ENCODE peak calls at places on chromosomes 11 and 22, in five cellular contexts. N, X, E, V and D are unnamed samples.

GRCh38 chr11:2143652-2144548 is 4.7 kb upstream of the IGF2 start:
- DNase-seq in N (no peak), X (no peak), E (no peak), V (no peak), D (no peak)

GRCh38 chr11:1604181-1604580 is 4.1 kb downstream of the KRTAP5-3 start:
- DNase-seq in N (no peak), X (no peak), E (no peak), V (peak; percentile 68), D (no peak)

GRCh38 chr11:41010361-41011050 is 448.9 kb downstream of the LRRC4C start:
- DNase-seq in N (no peak), X (no peak), E (no peak), V (no peak), D (no peak)

GRCh38 chr11:44268073-44268806 is 41.7 kb downstream of the ALX4 start:
- DNase-seq in N (no peak), X (no peak), E (no peak), V (peak; percentile 28), D (no peak)

GRCh38 chr22:23058063-23058462 is 12.3 kb upstream of the GNAZ start:
- DNase-seq in N (no peak), X (no peak), E (no peak), V (no peak), D (peak; percentile 3)

GRCh38 chr11:110951609-110952008 is 239.4 kb upstream of the ARHGAP20 start:
- DNase-seq in N (no peak), X (no peak), E (no peak), V (no peak), D (no peak)

GRCh38 chr11:129061466-129062194 is 119.0 kb upstream of the TP53AIP1 start:
- DNase-seq in N (no peak), X (peak; percentile 82), E (no peak), V (no peak), D (no peak)

GRCh38 chr11:67163006-67163405 is 43.9 kb downstream of the KDM2A start:
- DNase-seq in N (no peak), X (no peak), E (no peak), V (no peak), D (no peak)

GRCh38 chr22:20779014-20779812 is 5.3 kb downstream of the SERPIND1 start:
- DNase-seq in N (no peak), X (no peak), E (no peak), V (no peak), D (no peak)

GRCh38 chr22:33325232-33326004 is 267.2 kb upstream of the SYN3 start:
- DNase-seq in N (no peak), X (no peak), E (no peak), V (no peak), D (no peak)

GRCh38 chr22:25365491-25366261 is 146.2 kb downstream of the CRYBB2 start:
- DNase-seq in N (no peak), X (no peak), E (no peak), V (peak; percentile 77), D (no peak)

GRCh38 chr11:13772223-13773046 is 104.0 kb downstream of the FAR1 start:
- DNase-seq in N (peak; percentile 43), X (peak; percentile 28), E (peak; percentile 58), V (no peak), D (no peak)

GRCh38 chr11:122697636-122698167 is 42.2 kb downstream of the UBASH3B start:
- DNase-seq in N (no peak), X (no peak), E (no peak), V (no peak), D (no peak)

GRCh38 chr11:111230122-111230465 is 15.4 kb upstream of the POU2AF2 start:
- DNase-seq in N (no peak), X (no peak), E (no peak), V (no peak), D (no peak)

GRCh38 chr22:44191036-44191454 is 10.3 kb downstream of the PARVG start:
- DNase-seq in N (no peak), X (no peak), E (no peak), V (no peak), D (no peak)

GRCh38 chr11:68040957-68041591 is 2.2 kb downstream of the TCIRG1 start:
- DNase-seq in N (no peak), X (no peak), E (no peak), V (peak; percentile 84), D (no peak)

GRCh38 chr22:39182478-39183030 is 30.1 kb upstream of the CBX7 start:
- DNase-seq in N (no peak), X (no peak), E (no peak), V (peak; percentile 38), D (no peak)

GRCh38 chr11:1727088-1727690 is 23.2 kb downstream of the IFITM10 start:
- DNase-seq in N (no peak), X (no peak), E (no peak), V (no peak), D (no peak)

GRCh38 chr22:42919199-42919598 is 62.1 kb upstream of the ARFGAP3 start:
- DNase-seq in N (no peak), X (no peak), E (peak; percentile 59), V (no peak), D (no peak)

GRCh38 chr11:70500076-70500847 is 101.9 kb downstream of the CTTN start:
- DNase-seq in N (no peak), X (no peak), E (no peak), V (peak; percentile 62), D (no peak)

GRCh38 chr22:44188986-44189630 is 8.4 kb downstream of the PARVG start:
- DNase-seq in N (no peak), X (no peak), E (no peak), V (peak; percentile 81), D (no peak)

GRCh38 chr11:92473736-92474135 is 249.1 kb downstream of the FAT3 start:
- DNase-seq in N (no peak), X (peak; percentile 14), E (no peak), V (no peak), D (no peak)

GRCh38 chr11:73894725-73895335 is 18.0 kb downstream of the PAAF1 start:
- DNase-seq in N (no peak), X (no peak), E (no peak), V (no peak), D (no peak)

GRCh38 chr11:57424802-57425564 is 1.9 kb downstream of the SLC43A3 start:
- DNase-seq in N (peak; percentile 89), X (peak; percentile 87), E (peak; percentile 20), V (peak; percentile 87), D (peak; percentile 69)
- H3K4me3 ChIP-seq in N (no peak overlapping the region), X (peak overlapping the region; percentile 3), E (peak overlapping the region; percentile 21), V (peak overlapping the region; percentile 58), D (no peak overlapping the region)

GRCh38 chr11:100910808-100911207 is 218.8 kb downstream of the PGR start:
- DNase-seq in N (no peak), X (no peak), E (no peak), V (no peak), D (no peak)
- H3K4me3 ChIP-seq in N (no peak overlapping the region), X (no peak overlapping the region), E (no peak overlapping the region), V (no peak overlapping the region), D (no peak overlapping the region)

GRCh38 chr11:124875401-124875800 is 10.2 kb downstream of the ROBO3 start:
- DNase-seq in N (no peak), X (no peak), E (no peak), V (peak; percentile 79), D (no peak)
- H3K4me3 ChIP-seq in N (peak overlapping the region; percentile 68), X (peak overlapping the region; percentile 66), E (peak overlapping the region; percentile 78), V (peak overlapping the region; percentile 49), D (peak overlapping the region; percentile 63)

GRCh38 chr11:65524010-65524746 is 705 bp upstream of the SCYL1 start:
- DNase-seq in N (no peak), X (no peak), E (no peak), V (peak; percentile 88), D (peak; percentile 58)
- H3K4me3 ChIP-seq in N (peak overlapping the region; percentile 55), X (peak overlapping the region; percentile 40), E (peak overlapping the region; percentile 77), V (peak overlapping the region; percentile 99), D (no peak overlapping the region)

DNA sequence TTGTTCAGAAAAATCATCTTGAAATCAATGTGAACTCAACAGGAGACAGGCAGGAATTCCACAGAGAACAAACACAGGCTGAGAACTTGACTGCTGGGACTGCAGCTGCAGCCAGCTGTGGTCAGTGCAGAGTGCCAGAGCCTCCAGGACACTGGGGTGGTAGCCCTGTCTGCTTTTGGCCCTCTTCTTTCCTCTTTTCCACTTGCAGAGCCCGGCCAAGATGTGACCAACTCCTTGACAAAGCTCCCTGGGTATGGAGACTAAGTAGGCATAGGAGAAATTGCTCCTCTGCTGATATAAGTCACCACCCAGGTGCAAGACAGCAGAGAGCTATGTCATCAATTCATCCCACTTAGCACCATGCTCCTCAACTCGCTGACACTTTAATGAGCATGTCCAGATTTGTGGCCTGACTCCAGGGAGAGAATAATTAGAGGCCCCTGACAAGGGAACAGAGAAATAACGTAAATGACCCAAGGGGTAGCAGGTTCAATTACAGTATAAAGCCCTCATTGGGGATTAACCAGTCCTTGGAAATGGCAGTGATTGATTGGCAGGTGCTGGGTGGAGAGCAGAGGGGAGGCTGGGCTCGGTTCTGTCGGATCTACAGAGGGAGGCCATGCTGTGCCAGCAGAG is 369.4 kb upstream of the B3GAT1 start:
- DNase-seq in N (no peak), X (no peak), E (no peak), V (no peak), D (no peak)
- H3K4me3 ChIP-seq in N (no peak overlapping the region), X (no peak overlapping the region), E (no peak overlapping the region), V (no peak overlapping the region), D (no peak overlapping the region)

GRCh38 chr11:3359092-3359824 is 19.7 kb downstream of the ZNF195 start:
- DNase-seq in N (no peak), X (no peak), E (no peak), V (no peak), D (no peak)
- H3K4me3 ChIP-seq in N (no peak overlapping the region), X (no peak overlapping the region), E (no peak overlapping the region), V (no peak overlapping the region), D (no peak overlapping the region)